ENCODE peak calls at places on chromosomes 11 and 22, in four cellular contexts. Z is sciatic nerve, W is EH, Q is uterus. A is an unnamed sample.

GRCh38 chr11:7605544-7605943 is 67.8 kb downstream of the CYB5R2 start:
- DNase-seq in Z (no peak), W (peak), Q (no peak), A (no peak)

GRCh38 chr11:19216709-19217374 is 15.1 kb upstream of the CSRP3 start:
- DNase-seq in Z (no peak), W (peak), Q (no peak), A (peak)

GRCh38 chr11:46387919-46388618 is 3.5 kb downstream of the CHRM4 start:
- DNase-seq in Z (no peak), W (no peak), Q (no peak), A (no peak)

GRCh38 chr22:38694049-38694448 is 6.7 kb downstream of the JOSD1 start:
- DNase-seq in Z (no peak), W (peak), Q (no peak), A (no peak)

GRCh38 chr11:35330156-35330889 is 89.0 kb downstream of the SLC1A2 start:
- DNase-seq in Z (no peak), W (no peak), Q (no peak), A (no peak)

GRCh38 chr11:63710476-63711217 is 29.3 kb downstream of the RTN3 start:
- DNase-seq in Z (no peak), W (peak), Q (peak), A (no peak)

GRCh38 chr22:45452565-45453449 is 39.3 kb downstream of the RIBC2 start:
- DNase-seq in Z (no peak), W (peak), Q (no peak), A (no peak)

GRCh38 chr11:126485021-126485781 is 129.7 kb downstream of the ST3GAL4 start:
- DNase-seq in Z (peak), W (peak), Q (no peak), A (peak)

GRCh38 chr22:49765951-49766350 is 61.7 kb downstream of the BRD1 start:
- DNase-seq in Z (peak), W (no peak), Q (no peak), A (no peak)

GRCh38 chr22:21819183-21819770 is 48.2 kb downstream of the MAPK1 start:
- DNase-seq in Z (no peak), W (no peak), Q (no peak), A (no peak)

GRCh38 chr11:29527391-29527936 is 489.4 kb downstream of the KCNA4 start:
- DNase-seq in Z (no peak), W (peak), Q (no peak), A (peak)

GRCh38 chr11:45038923-45039322 is 88.2 kb upstream of the TP53I11 start:
- DNase-seq in Z (no peak), W (no peak), Q (no peak), A (no peak)

GRCh38 chr11:86228967-86229330 is 15.6 kb upstream of the EED start:
- DNase-seq in Z (no peak), W (no peak), Q (no peak), A (no peak)

GRCh38 chr11:73188301-73188700 is 29.8 kb upstream of the P2RY2 start:
- DNase-seq in Z (no peak), W (no peak), Q (no peak), A (no peak)

GRCh38 chr22:37201066-37201820 is 11.0 kb downstream of the SSTR3 start:
- DNase-seq in Z (peak), W (no peak), Q (no peak), A (no peak)

GRCh38 chr11:61542661-61543060 is 34.1 kb downstream of the LRRC10B start:
- DNase-seq in Z (no peak), W (no peak), Q (no peak), A (no peak)

GRCh38 chr11:26204110-26204509 is 127.8 kb upstream of the ANO3 start:
- DNase-seq in Z (no peak), W (no peak), Q (no peak), A (no peak)

GRCh38 chr11:926341-926916 is 759 bp downstream of the AP2A2 start:
- DNase-seq in Z (no peak), W (peak), Q (peak), A (peak)

GRCh38 chr11:21888814-21889213 is 304.1 kb upstream of the ANO5 start:
- DNase-seq in Z (no peak), W (no peak), Q (no peak), A (no peak)

GRCh38 chr11:72789493-72790131 is 4.2 kb downstream of the STARD10 start:
- DNase-seq in Z (no peak), W (peak), Q (peak), A (peak)

GRCh38 chr11:70430122-70430521 is 31.8 kb downstream of the CTTN start:
- DNase-seq in Z (no peak), W (no peak), Q (no peak), A (peak)

GRCh38 chr11:117226388-117227385 is 5.2 kb downstream of the PCSK7 start:
- DNase-seq in Z (peak), W (peak), Q (peak), A (peak)

GRCh38 chr11:71124127-71124526 is 128.2 kb downstream of the SHANK2 start:
- DNase-seq in Z (no peak), W (no peak), Q (no peak), A (no peak)

GRCh38 chr11:58503361-58503856 is 4.5 kb downstream of the OR5B21 start:
- DNase-seq in Z (no peak), W (no peak), Q (no peak), A (no peak)

GRCh38 chr11:12418019-12418611 is 40.7 kb downstream of the PARVA start:
- DNase-seq in Z (no peak), W (peak), Q (no peak), A (peak)

GRCh38 chr11:83187463-83187862 is 6.0 kb upstream of the ANKRD42 start:
- DNase-seq in Z (no peak), W (no peak), Q (no peak), A (no peak)

GRCh38 chr11:69445131-69445470 is 36.4 kb upstream of the LINC01488 start:
- DNase-seq in Z (no peak), W (no peak), Q (no peak), A (no peak)

GRCh38 chr11:122784325-122785155 is 53.8 kb upstream of the CRTAM start:
- DNase-seq in Z (no peak), W (peak), Q (peak), A (peak)

GRCh38 chr11:91653091-91653754 is 571.4 kb upstream of the FAT3 start:
- DNase-seq in Z (no peak), W (no peak), Q (no peak), A (peak)